ENCODE peak calls at places on chromosomes 2 and 18, in seven cellular contexts. N, Y, R, I, H, M and Z are unnamed samples. For H3K9me3, the result is how much of the 10 kb centered on the place peaks cover.

GRCh38 chr2:230225486-230225885 is at the start of gene SP140:
- DNase-seq in N (peak), Y (peak), R (no peak), I (no peak), H (no peak), M (peak), Z (peak)

GRCh38 chr2:61658841-61659780 is 121.0 kb upstream of the XPO1 start:
- DNase-seq in N (peak), Y (peak), R (peak), I (no peak), H (peak), M (no peak), Z (no peak)

GRCh38 chr2:114534051-114534727 is 91.7 kb downstream of the DPP10 start:
- DNase-seq in N (no peak), Y (peak), R (no peak), I (no peak), H (no peak), M (no peak), Z (no peak)

GRCh38 chr2:136378712-136379595 is 261.0 kb upstream of the CXCR4 start:
- DNase-seq in N (peak), Y (peak), R (peak), I (peak), H (peak), M (no peak), Z (peak)

GRCh38 chr2:177211602-177212105 is 940 bp upstream of the HNRNPA3 start:
- DNase-seq in N (no peak), Y (no peak), R (no peak), I (no peak), H (no peak), M (no peak), Z (no peak)

GRCh38 chr2:108910541-108911396 is 78.3 kb downstream of the EDAR start:
- DNase-seq in N (peak), Y (no peak), R (no peak), I (no peak), H (no peak), M (no peak), Z (no peak)

GRCh38 chr2:10813085-10813748 is 632 bp upstream of the PDIA6 start:
- DNase-seq in N (no peak), Y (no peak), R (no peak), I (no peak), H (no peak), M (no peak), Z (no peak)

GRCh38 chr2:150391779-150392178 is 95.7 kb downstream of the RND3 start:
- DNase-seq in N (no peak), Y (no peak), R (no peak), I (no peak), H (no peak), M (no peak), Z (no peak)

GRCh38 chr2:120398051-120398960 is 52.4 kb downstream of the INHBB start:
- DNase-seq in N (peak), Y (no peak), R (no peak), I (no peak), H (no peak), M (no peak), Z (no peak)

GRCh38 chr18:23819005-23819404 is 129.8 kb downstream of the LAMA3 start:
- DNase-seq in N (no peak), Y (no peak), R (no peak), I (no peak), H (no peak), M (no peak), Z (no peak)

GRCh38 chr2:240893363-240893828 is 2.6 kb downstream of the MAB21L4 start:
- DNase-seq in N (no peak), Y (no peak), R (peak), I (peak), H (no peak), M (no peak), Z (no peak)

GRCh38 chr2:150371066-150371812 is 116.2 kb downstream of the RND3 start:
- DNase-seq in N (no peak), Y (no peak), R (no peak), I (no peak), H (no peak), M (no peak), Z (no peak)

GRCh38 chr2:118670281-118670680 is 177.2 kb downstream of the EN1 start:
- DNase-seq in N (no peak), Y (no peak), R (no peak), I (no peak), H (no peak), M (no peak), Z (no peak)

GRCh38 chr2:55617160-55618024 is at the start of gene PPP4R3B:
- DNase-seq in N (peak), Y (peak), R (peak), I (peak), H (peak), M (peak), Z (peak)

GRCh38 chr2:159152119-159152778 is 134.3 kb downstream of the WDSUB1 start:
- DNase-seq in N (no peak), Y (no peak), R (no peak), I (no peak), H (no peak), M (no peak), Z (no peak)

GRCh38 chr18:21115519-21116411 is 4.2 kb upstream of the ROCK1 start:
- DNase-seq in N (no peak), Y (no peak), R (peak), I (no peak), H (no peak), M (no peak), Z (no peak)

GRCh38 chr2:190340369-190340768 is 3.0 kb upstream of the INPP1 start:
- DNase-seq in N (no peak), Y (no peak), R (peak), I (no peak), H (no peak), M (no peak), Z (no peak)

GRCh38 chr2:28276076-28276618 is 116.5 kb upstream of the FOSL2 start:
- DNase-seq in N (no peak), Y (no peak), R (no peak), I (no peak), H (no peak), M (no peak), Z (no peak)

GRCh38 chr2:3624059-3624794 is 29.3 kb downstream of the COLEC11 start:
- DNase-seq in N (peak), Y (peak), R (no peak), I (no peak), H (no peak), M (no peak), Z (no peak)

GRCh38 chr18:38033282-38033681 is 467.7 kb upstream of the CELF4 start:
- DNase-seq in N (no peak), Y (no peak), R (no peak), I (no peak), H (no peak), M (no peak), Z (no peak)

GRCh38 chr2:231761735-231762134 is 19.3 kb downstream of the PDE6D start:
- DNase-seq in N (no peak), Y (peak), R (no peak), I (no peak), H (no peak), M (no peak), Z (no peak)

GRCh38 chr2:121479882-121480522 is 50.7 kb upstream of the RNU4ATAC start:
- DNase-seq in N (peak), Y (no peak), R (peak), I (peak), H (peak), M (no peak), Z (no peak)

GRCh38 chr2:16719409-16719808 is 53.8 kb upstream of the CYRIA start:
- DNase-seq in N (no peak), Y (no peak), R (no peak), I (no peak), H (no peak), M (no peak), Z (no peak)

GRCh38 chr18:61972389-61973264 is 79.8 kb upstream of the RNF152 start:
- DNase-seq in N (no peak), Y (no peak), R (peak), I (no peak), H (no peak), M (no peak), Z (no peak)

GRCh38 chr2:60882971-60883753 is 1.8 kb downstream of the REL start:
- DNase-seq in N (no peak), Y (no peak), R (peak), I (no peak), H (peak), M (no peak), Z (no peak)

GRCh38 chr18:7812431-7813063 is 245.4 kb downstream of the PTPRM start:
- DNase-seq in N (no peak), Y (no peak), R (no peak), I (peak), H (no peak), M (no peak), Z (no peak)

GRCh38 chr18:3186678-3187658 is 32.8 kb downstream of the MYOM1 start:
- DNase-seq in N (no peak), Y (no peak), R (no peak), I (no peak), H (peak), M (no peak), Z (no peak)

GRCh38 chr2:188969236-188970032 is 4.7 kb upstream of the COL3A1 start:
- DNase-seq in N (no peak), Y (no peak), R (no peak), I (no peak), H (no peak), M (no peak), Z (no peak)

GRCh38 chr2:145020139-145020538 is 500.2 kb upstream of the ZEB2 start:
- DNase-seq in N (no peak), Y (no peak), R (no peak), I (no peak), H (no peak), M (no peak), Z (no peak)

DNA sequence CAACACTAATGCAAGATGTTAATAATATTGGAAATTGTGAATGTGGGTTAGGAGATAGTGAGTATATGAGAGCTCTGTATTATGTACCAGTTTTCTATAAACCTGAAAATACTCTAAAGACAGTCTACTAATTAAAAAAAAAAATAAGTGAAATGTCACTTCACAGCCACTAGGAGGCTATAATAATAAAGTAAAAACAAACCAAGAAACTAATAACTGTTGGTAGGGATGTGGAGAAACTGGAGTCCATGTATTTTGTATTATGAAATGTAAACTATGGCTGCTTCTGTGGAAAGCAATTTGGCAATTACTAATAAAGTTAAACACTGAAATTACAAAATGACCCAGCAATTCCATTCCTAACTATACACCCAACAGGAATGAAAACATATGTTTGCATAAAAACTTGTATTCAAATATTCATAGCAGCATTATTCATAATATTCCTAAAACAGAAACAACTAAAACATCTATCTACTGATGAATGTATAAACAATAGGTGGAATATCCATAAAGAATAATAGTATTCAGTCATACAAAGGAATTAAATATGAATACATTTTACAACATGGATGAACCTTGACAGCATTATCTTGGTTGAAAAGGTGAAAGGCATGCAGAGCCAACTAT is 36.2 kb downstream of the CCDC178 start:
- DNase-seq in N (no peak), Y (no peak), R (no peak), I (no peak), H (no peak), M (no peak), Z (no peak)
- TF ChIP-seq CTCF in N (no peak), Y (no peak), R (peak), I (no peak), H (peak), M (no peak), Z (no peak)

GRCh38 chr18:79523221-79523737 is 127.5 kb downstream of the NFATC1 start:
- DNase-seq in N (no peak), Y (no peak), R (no peak), I (no peak), H (no peak), M (peak), Z (no peak)

GRCh38 chr18:79521806-79522205 is 126.1 kb downstream of the NFATC1 start:
- DNase-seq in N (no peak), Y (no peak), R (no peak), I (no peak), H (peak), M (peak), Z (no peak)

GRCh38 chr18:79524181-79525078 is 128.7 kb downstream of the NFATC1 start:
- DNase-seq in N (no peak), Y (no peak), R (no peak), I (no peak), H (no peak), M (peak), Z (peak)

GRCh38 chr18:79523738-79524180 is 128.0 kb downstream of the NFATC1 start:
- DNase-seq in N (no peak), Y (no peak), R (no peak), I (no peak), H (no peak), M (no peak), Z (peak)

GRCh38 chr18:79522451-79523220 is 126.9 kb downstream of the NFATC1 start:
- DNase-seq in N (no peak), Y (no peak), R (no peak), I (no peak), H (peak), M (peak), Z (peak)
- H3K27ac ChIP-seq in N (peak), Y (no peak), R (no peak), I (no peak), H (no peak), M (no peak), Z (peak)

GRCh38 chr2:57141269-57141668 is 905.3 kb upstream of the VRK2 start:
- DNase-seq in N (no peak), Y (no peak), R (no peak), I (no peak), H (no peak), M (no peak), Z (no peak)

DNA sequence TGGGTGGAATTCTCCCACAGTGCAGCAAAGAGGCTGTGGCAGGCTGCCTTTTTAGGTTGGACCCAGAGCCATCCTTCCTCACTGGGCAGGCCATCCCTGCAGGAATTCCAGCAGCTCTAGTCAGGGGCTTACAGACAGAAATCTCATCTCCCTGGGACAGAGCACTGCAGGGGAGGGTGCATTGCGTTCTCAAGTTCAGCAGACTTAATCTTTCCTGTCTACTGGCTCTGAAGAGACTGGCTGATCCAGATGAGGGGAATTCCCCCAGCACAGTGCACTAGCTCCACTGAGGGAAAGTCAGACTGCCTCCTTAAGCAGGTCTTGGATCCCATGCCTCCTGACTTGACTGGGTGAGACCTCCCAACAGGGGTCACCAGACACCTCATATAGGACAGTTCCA is 899.7 kb upstream of the VRK2 start:
- DNase-seq in N (no peak), Y (no peak), R (peak), I (no peak), H (no peak), M (no peak), Z (no peak)
- H3K9me3 ChIP-seq in N (under half), Y (under half), R (under half), I (under half), H (under half), M (under half), Z (under half)

GRCh38 chr2:101501443-101501842 is 26.5 kb upstream of the RFX8 start:
- DNase-seq in N (no peak), Y (no peak), R (no peak), I (no peak), H (no peak), M (no peak), Z (no peak)

GRCh38 chr2:101500175-101500574 is 25.3 kb upstream of the RFX8 start:
- DNase-seq in N (no peak), Y (no peak), R (no peak), I (no peak), H (no peak), M (no peak), Z (no peak)

GRCh38 chr2:101493074-101493473 is 18.2 kb upstream of the RFX8 start:
- DNase-seq in N (no peak), Y (no peak), R (no peak), I (no peak), H (no peak), M (no peak), Z (no peak)

GRCh38 chr2:101500860-101501259 is 25.9 kb upstream of the RFX8 start:
- DNase-seq in N (no peak), Y (peak), R (no peak), I (no peak), H (no peak), M (no peak), Z (no peak)

GRCh38 chr2:101496279-101496678 is 21.4 kb upstream of the RFX8 start:
- DNase-seq in N (no peak), Y (no peak), R (peak), I (no peak), H (no peak), M (no peak), Z (no peak)
- TF ChIP-seq CTCF in N (no peak), Y (no peak), R (no peak), I (no peak), H (no peak), M (no peak), Z (no peak)

GRCh38 chr2:218781691-218782528 is at the start of gene CYP27A1:
- DNase-seq in N (peak), Y (peak), R (peak), I (peak), H (peak), M (peak), Z (no peak)
- H3K27ac ChIP-seq in N (peak), Y (peak), R (no peak), I (peak), H (peak), M (peak), Z (no peak)

GRCh38 chr18:69162649-69163048 is 238.0 kb upstream of the DOK6 start:
- DNase-seq in N (no peak), Y (no peak), R (no peak), I (no peak), H (no peak), M (no peak), Z (no peak)
- H3K9me3 ChIP-seq in N (under half), Y (under half), R (under half), I (under half), H (under half), M (under half), Z (under half)

GRCh38 chr2:179790235-179790895 is 71.0 kb downstream of the ZNF385B start:
- DNase-seq in N (no peak), Y (no peak), R (no peak), I (no peak), H (no peak), M (no peak), Z (no peak)

GRCh38 chr2:179793238-179793637 is 68.2 kb downstream of the ZNF385B start:
- DNase-seq in N (no peak), Y (no peak), R (peak), I (no peak), H (no peak), M (no peak), Z (no peak)

GRCh38 chr2:179787601-179788000 is 73.8 kb downstream of the ZNF385B start:
- DNase-seq in N (no peak), Y (no peak), R (no peak), I (no peak), H (no peak), M (no peak), Z (no peak)

DNA sequence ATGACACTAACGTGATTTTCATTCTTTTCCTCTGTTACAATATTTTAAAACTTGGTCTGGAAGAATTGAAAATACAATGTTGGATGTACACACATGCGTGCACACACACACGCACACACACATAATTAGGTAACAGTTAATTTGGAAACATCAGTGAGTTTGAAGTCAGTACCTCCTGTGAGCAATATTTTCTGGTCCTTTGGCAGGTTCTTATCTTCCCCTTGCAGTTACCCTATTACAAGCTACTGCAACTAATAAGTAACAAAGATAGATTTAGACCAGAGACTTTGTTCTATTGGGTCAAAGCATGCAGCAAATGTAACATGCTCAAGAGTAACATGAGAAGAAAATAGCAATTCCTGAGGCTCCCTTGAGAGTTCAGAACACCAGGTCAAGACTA is 73.3 kb downstream of the ZNF385B start:
- DNase-seq in N (no peak), Y (no peak), R (no peak), I (no peak), H (no peak), M (no peak), Z (no peak)
- TF ChIP-seq CTCF in N (no peak), Y (no peak), R (no peak), I (no peak), H (no peak), M (no peak), Z (no peak)

DNA sequence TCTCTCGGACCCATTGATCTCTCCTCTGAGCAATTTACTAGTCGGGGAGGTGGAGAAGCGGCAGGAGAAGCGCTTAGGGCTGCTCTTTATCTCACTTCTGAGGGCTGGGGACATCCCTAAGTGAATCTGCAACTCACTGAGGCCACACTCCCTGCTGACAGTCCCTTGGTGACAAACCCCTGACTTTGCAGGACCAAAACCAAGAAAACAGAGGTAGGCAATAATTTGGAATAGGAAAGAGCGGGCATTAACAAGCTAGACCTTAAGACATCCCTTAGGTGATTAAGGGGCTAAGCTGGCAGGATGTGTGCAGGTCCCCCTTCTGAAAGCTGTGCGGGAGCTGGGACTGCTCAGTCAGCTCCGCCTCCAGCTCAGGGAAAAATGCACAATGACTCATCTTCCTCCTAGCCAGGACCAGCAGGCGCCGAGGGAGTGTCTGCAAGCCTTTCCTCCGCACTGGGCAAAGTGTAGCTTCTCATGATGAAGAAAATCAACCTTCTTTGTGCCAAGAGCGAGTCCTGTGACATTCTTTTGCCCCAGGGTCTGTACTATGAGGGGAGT is 63.3 kb downstream of the BOD1L2 start:
- DNase-seq in N (peak), Y (peak), R (peak), I (peak), H (peak), M (no peak), Z (no peak)
- H3K27ac ChIP-seq in N (no peak), Y (no peak), R (no peak), I (peak), H (no peak), M (no peak), Z (no peak)